ENCODE peak calls at places on chromosomes 12 and 14, in nine cellular contexts. N, T, P, Q, V, J, K, U and O are unnamed samples.

GRCh38 chr14:76900406-76901085 is 74.3 kb downstream of the LRRC74A start:
- DNase-seq in U (no peak), V (no peak), K (no peak), N (no peak), J (no peak), T (no peak), P (no peak), Q (no peak), O (no peak)

GRCh38 chr12:104805186-104805585 is 152.9 kb downstream of the SLC41A2 start:
- DNase-seq in T (peak), U (no peak), N (no peak), Q (no peak), P (no peak), J (no peak), K (peak), V (no peak), O (peak)

GRCh38 chr14:90808759-90809529 is 7.3 kb downstream of the TTC7B start:
- DNase-seq in K (no peak), N (no peak), Q (peak), T (peak), V (no peak), J (no peak), U (no peak), P (no peak), O (no peak)

GRCh38 chr14:69648480-69649414 is 37.4 kb downstream of the SUSD6 start:
- DNase-seq in Q (no peak), U (no peak), P (no peak), N (peak), K (peak), V (no peak), J (no peak), T (peak), O (no peak)

GRCh38 chr12:1197264-1198018 is 206.4 kb downstream of the ERC1 start:
- DNase-seq in V (no peak), N (no peak), K (peak), J (no peak), Q (no peak), P (no peak), U (no peak), T (peak), O (no peak)

GRCh38 chr14:69427596-69427995 is 29.1 kb downstream of the SLC39A9 start:
- DNase-seq in P (no peak), N (no peak), Q (no peak), V (no peak), U (no peak), T (no peak), J (no peak), K (no peak), O (no peak)

GRCh38 chr12:14776236-14776959 is 26.9 kb downstream of the WBP11 start:
- DNase-seq in Q (no peak), J (no peak), P (no peak), T (no peak), U (no peak), K (peak), V (no peak), N (no peak), O (no peak)

GRCh38 chr12:5428332-5429221 is 3.3 kb upstream of the NTF3 start:
- DNase-seq in K (peak), N (no peak), P (no peak), J (no peak), V (peak), Q (no peak), U (no peak), T (peak), O (no peak)

GRCh38 chr12:54306925-54307731 is 6.3 kb upstream of the NFE2 start:
- DNase-seq in N (no peak), T (no peak), V (peak), K (peak), U (peak), J (peak), Q (peak), P (peak), O (no peak)

GRCh38 chr12:113334786-113335539 is at the start of gene SLC8B1:
- DNase-seq in U (peak), P (peak), N (peak), Q (peak), J (peak), K (peak), V (peak), T (peak), O (no peak)

GRCh38 chr12:49733219-49734017 is 7.9 kb upstream of the TMBIM6 start:
- DNase-seq in T (no peak), U (no peak), P (no peak), V (peak), N (no peak), Q (no peak), K (no peak), J (no peak), O (no peak)

GRCh38 chr12:26239127-26239500 is 43.7 kb downstream of the SSPN start:
- DNase-seq in V (no peak), K (no peak), T (peak), Q (no peak), U (no peak), J (no peak), N (no peak), P (no peak), O (no peak)

GRCh38 chr14:29687071-29687765 is 240.4 kb downstream of the PRKD1 start:
- DNase-seq in Q (no peak), K (no peak), N (no peak), U (no peak), V (no peak), T (no peak), P (no peak), J (no peak), O (no peak)

GRCh38 chr14:21653331-21653885 is at the start of gene OR4E2:
- DNase-seq in Q (no peak), V (no peak), U (no peak), J (no peak), T (no peak), K (no peak), N (no peak), P (peak), O (no peak)

GRCh38 chr14:29906256-29906885 is 21.3 kb downstream of the PRKD1 start:
- DNase-seq in P (no peak), U (no peak), Q (no peak), J (no peak), K (peak), V (no peak), N (no peak), T (no peak), O (no peak)

GRCh38 chr14:36271939-36272907 is 48.2 kb downstream of the MBIP start:
- DNase-seq in U (no peak), N (peak), Q (no peak), K (peak), V (peak), T (no peak), J (no peak), P (peak), O (no peak)

GRCh38 chr14:93042968-93043940 is 72.5 kb downstream of the ITPK1 start:
- DNase-seq in N (no peak), U (peak), P (peak), V (no peak), J (no peak), K (peak), Q (no peak), T (peak), O (peak)

GRCh38 chr12:25017336-25017735 is 68.4 kb upstream of the BCAT1 start:
- DNase-seq in V (no peak), K (no peak), P (no peak), Q (no peak), U (no peak), T (peak), J (no peak), N (no peak), O (no peak)

GRCh38 chr14:92638904-92639303 is 109.5 kb downstream of the LGMN start:
- DNase-seq in K (no peak), V (no peak), J (no peak), U (no peak), P (no peak), T (no peak), N (no peak), Q (no peak), O (no peak)

GRCh38 chr14:24331731-24332093 is 3.2 kb downstream of the ADCY4 start:
- DNase-seq in N (no peak), P (no peak), V (no peak), J (no peak), Q (no peak), U (peak), T (no peak), K (no peak), O (no peak)

GRCh38 chr14:87148655-87149054 is 844.3 kb downstream of the GALC start:
- DNase-seq in T (no peak), V (peak), U (no peak), J (no peak), Q (no peak), N (no peak), K (no peak), P (no peak), O (no peak)

GRCh38 chr14:51291016-51291415 is 51.0 kb downstream of the TMX1 start:
- DNase-seq in Q (no peak), T (no peak), J (no peak), P (no peak), V (no peak), N (no peak), K (no peak), U (no peak), O (no peak)

GRCh38 chr12:96396209-96396608 is 4.0 kb downstream of the CDK17 start:
- DNase-seq in U (no peak), J (no peak), K (no peak), Q (no peak), P (no peak), V (no peak), T (no peak), N (no peak), O (no peak)

GRCh38 chr14:104968153-104968527 is 10.0 kb downstream of the AHNAK2 start:
- DNase-seq in T (no peak), N (no peak), V (peak), U (peak), J (peak), P (peak), Q (peak), K (peak), O (no peak)

GRCh38 chr12:105466231-105466900 is 135.9 kb downstream of the C12orf75 start:
- DNase-seq in P (no peak), N (no peak), U (no peak), J (no peak), K (no peak), T (no peak), Q (no peak), V (no peak), O (no peak)

GRCh38 chr12:6936642-6937480 is 6.8 kb upstream of the RNU7-1 start:
- DNase-seq in J (no peak), Q (peak), N (peak), P (no peak), K (no peak), T (no peak), V (peak), U (no peak), O (no peak)

GRCh38 chr12:31876568-31877424 is 82.4 kb upstream of the RESF1 start:
- DNase-seq in K (no peak), P (no peak), V (no peak), U (no peak), T (no peak), J (no peak), Q (no peak), N (no peak), O (no peak)

GRCh38 chr14:81594012-81594411 is 60.4 kb upstream of the SEL1L start:
- DNase-seq in U (no peak), P (no peak), J (peak), T (no peak), N (no peak), K (no peak), V (no peak), Q (no peak), O (no peak)

GRCh38 chr12:8841778-8842177 is 19.4 kb downstream of the A2ML1 start:
- DNase-seq in T (no peak), Q (no peak), J (no peak), P (no peak), K (no peak), V (no peak), N (no peak), U (no peak), O (no peak)

GRCh38 chr12:79871621-79872020 is 63.3 kb downstream of the PPP1R12A start:
- DNase-seq in J (no peak), Q (no peak), V (no peak), K (no peak), P (no peak), N (no peak), T (no peak), U (no peak), O (no peak)

GRCh38 chr14:83485591-83485990 is 1951.9 kb upstream of the SEL1L start:
- DNase-seq in U (no peak), Q (no peak), P (no peak), K (no peak), V (no peak), T (no peak), N (no peak), J (no peak), O (no peak)

GRCh38 chr14:30957813-30958370 is 67.6 kb upstream of the AP4S1 start:
- DNase-seq in V (no peak), Q (no peak), J (no peak), T (no peak), N (no peak), K (no peak), U (no peak), P (no peak), O (no peak)

GRCh38 chr14:103762547-103762946 is 46.9 kb downstream of the ZFYVE21 start:
- DNase-seq in T (no peak), V (no peak), J (no peak), P (no peak), Q (no peak), N (no peak), K (no peak), U (no peak), O (no peak)

GRCh38 chr14:104091061-104091926 is 5.8 kb downstream of the ASPG start:
- DNase-seq in T (no peak), Q (no peak), V (no peak), N (no peak), J (no peak), K (no peak), P (peak), U (peak), O (no peak)

GRCh38 chr12:91922674-91923073 is 223.0 kb downstream of the BTG1 start:
- DNase-seq in P (no peak), U (no peak), K (peak), T (no peak), N (no peak), V (no peak), J (no peak), Q (no peak), O (no peak)

GRCh38 chr14:71346685-71347084 is 439.4 kb downstream of the PCNX1 start:
- DNase-seq in V (no peak), Q (no peak), J (no peak), T (no peak), U (no peak), P (no peak), K (no peak), N (no peak), O (no peak)

GRCh38 chr14:22837750-22838538 is 1.6 kb downstream of the MMP14 start:
- DNase-seq in Q (peak), J (peak), K (peak), P (peak), U (no peak), V (peak), T (no peak), N (no peak), O (no peak)

GRCh38 chr14:26427059-26427458 is 170.8 kb downstream of the NOVA1 start:
- DNase-seq in K (peak), P (no peak), V (no peak), T (no peak), J (no peak), N (no peak), U (no peak), Q (no peak), O (no peak)

GRCh38 chr12:52692253-52692652 is 11.1 kb downstream of the KRT77 start:
- DNase-seq in J (no peak), T (no peak), N (no peak), K (no peak), U (no peak), P (no peak), V (peak), Q (no peak), O (no peak)
- TF ChIP-seq CTCF in J (no peak), T (peak), N (no peak), K (no peak), U (no peak), P (no peak), V (peak), Q (no peak), O (no peak)

DNA sequence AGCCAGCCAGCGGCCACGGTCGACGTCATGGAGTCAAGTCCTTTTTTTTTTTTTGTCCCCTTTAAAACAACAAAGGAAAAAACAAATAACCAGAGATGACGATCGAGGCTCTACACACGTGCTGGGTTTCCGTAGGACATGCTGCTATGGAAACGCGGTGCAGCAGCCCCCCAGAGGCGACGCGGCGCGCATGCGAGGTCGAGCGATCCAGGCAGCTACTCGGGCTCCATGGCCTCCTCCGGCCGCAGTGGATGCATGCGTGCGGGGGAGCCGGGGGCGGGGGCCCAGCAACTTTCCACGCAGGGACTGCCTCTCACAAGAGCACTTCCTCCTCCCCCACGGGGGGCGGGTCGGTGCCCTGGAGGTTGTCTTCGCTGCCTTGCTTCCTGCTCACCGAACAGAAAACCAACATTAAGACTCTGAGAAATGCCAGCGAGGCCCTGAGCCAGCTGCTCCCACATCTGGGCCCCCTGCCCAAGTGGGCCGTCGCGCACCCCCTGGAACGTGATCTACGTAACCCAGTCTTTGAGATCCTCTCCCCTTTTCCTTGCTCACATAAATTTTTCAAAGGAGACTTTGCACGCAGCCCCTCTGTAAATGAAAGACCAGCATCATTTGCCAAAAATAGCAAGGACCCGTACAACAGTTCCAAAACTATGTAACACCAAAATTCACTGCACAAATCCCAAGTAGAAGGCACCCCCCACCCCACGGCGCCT is 30.7 kb downstream of the P2RX4 start:
- DNase-seq in K (peak), U (peak), J (peak), Q (peak), V (peak), P (peak), N (no peak), T (peak), O (no peak)
- H3K4me3 ChIP-seq in K (no peak), U (no peak), J (peak), Q (peak), V (no peak), P (no peak), N (no peak), T (no peak), O (no peak)

GRCh38 chr14:58297412-58297761 is 968 bp upstream of the ARID4A start:
- DNase-seq in N (no peak), T (peak), U (no peak), J (peak), P (no peak), Q (peak), K (no peak), V (peak), O (no peak)

GRCh38 chr14:58296731-58297130 is 1.6 kb upstream of the ARID4A start:
- DNase-seq in K (peak), P (no peak), N (no peak), U (no peak), Q (no peak), T (no peak), V (no peak), J (no peak), O (no peak)

GRCh38 chr14:58298880-58299664 is 717 bp downstream of the ARID4A start:
- DNase-seq in Q (peak), T (no peak), J (no peak), N (peak), V (peak), K (no peak), P (peak), U (peak), O (no peak)

GRCh38 chr14:58298477-58298879 is at the start of gene ARID4A:
- DNase-seq in U (peak), N (no peak), V (no peak), K (no peak), Q (peak), P (peak), J (peak), T (no peak), O (no peak)

DNA sequence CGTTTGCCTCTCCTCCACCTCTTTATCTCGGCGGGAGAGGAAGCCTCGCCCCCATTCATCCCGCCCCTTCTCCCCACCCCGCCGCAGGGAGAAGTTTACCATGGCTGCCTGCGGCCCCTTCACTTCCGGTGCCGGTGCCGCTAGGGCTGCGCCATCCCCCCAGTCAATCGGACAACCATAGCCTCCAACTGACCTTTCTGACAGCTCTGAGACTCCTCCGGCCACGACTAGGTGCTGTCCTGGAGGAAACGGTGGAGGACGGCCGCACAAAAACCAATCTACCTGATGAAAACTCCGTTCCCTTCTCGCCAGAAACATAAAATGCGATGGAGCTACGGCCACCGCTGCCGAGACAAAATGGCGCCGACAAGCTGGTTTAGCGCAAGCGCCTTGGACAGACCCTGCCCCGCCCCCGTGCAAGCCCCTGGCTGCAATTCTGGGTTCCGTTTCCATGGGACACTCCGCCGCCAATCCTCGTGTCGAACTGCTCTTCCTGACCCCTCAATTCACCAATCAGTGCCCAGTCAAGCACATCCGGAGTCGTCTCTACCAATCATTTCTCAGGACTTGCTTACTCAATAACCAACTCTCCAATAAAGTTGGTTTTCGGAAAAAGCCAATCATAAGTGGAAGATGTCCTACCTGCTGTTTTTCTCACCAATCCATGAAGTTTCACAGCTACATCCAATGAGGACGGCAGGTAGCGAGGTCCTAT is 436 bp upstream of the ARID4A start:
- DNase-seq in K (peak), N (peak), Q (peak), P (peak), J (peak), U (peak), V (peak), T (peak), O (peak)
- TF ChIP-seq CTCF in K (no peak), N (peak), Q (peak), P (no peak), J (peak), U (no peak), V (no peak), T (no peak), O (peak)

GRCh38 chr14:20435454-20436362 is at the start of gene KLHL33:
- DNase-seq in T (no peak), N (no peak), P (no peak), J (no peak), U (no peak), V (peak), Q (peak), K (no peak), O (no peak)
- H3K4me3 ChIP-seq in T (peak), N (no peak), P (no peak), J (peak), U (peak), V (peak), Q (peak), K (no peak), O (no peak)

DNA sequence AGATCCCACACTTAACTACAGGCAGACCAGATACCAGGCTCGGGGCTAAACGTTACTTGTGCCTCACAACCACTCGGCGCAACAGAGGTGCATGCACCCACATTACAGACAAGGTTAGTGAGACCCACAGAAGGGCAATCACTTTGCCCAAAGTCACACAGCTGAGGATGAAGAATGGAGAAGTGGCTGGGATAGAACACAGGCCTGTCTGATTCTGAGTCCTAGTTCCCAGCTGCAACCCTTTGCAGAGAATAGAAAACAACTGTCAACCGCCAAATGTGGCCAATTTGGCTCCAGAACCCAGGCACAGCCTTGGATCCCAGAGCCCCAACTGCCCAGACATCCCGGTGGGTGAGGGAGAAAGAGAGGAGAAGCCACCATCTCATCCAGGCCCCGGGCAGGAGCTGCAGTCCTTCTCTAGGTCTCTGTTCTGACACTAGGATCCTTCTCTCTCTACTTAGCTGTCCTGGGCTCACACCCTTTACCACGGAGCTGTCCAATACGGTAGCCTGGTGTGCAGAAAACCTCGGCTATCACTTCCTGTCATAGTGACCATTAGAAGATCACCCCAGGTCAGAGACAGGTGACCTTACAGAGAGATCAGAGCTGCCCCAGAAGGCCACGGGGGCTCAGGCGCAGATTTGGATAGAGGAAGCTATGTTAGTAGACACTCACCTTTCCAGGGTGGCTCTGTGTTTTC is 59.1 kb downstream of the FAM222A start:
- DNase-seq in V (no peak), T (no peak), P (no peak), U (no peak), N (no peak), J (no peak), Q (peak), K (no peak), O (no peak)
- TF ChIP-seq CTCF in V (no peak), T (no peak), P (no peak), U (no peak), N (no peak), J (no peak), Q (no peak), K (no peak), O (no peak)